ENCODE peak calls at places on chromosomes 7 and 10, in four cellular contexts. V, H, F and K are unnamed samples.

GRCh38 chr7:111558948-111559347 is 3.3 kb downstream of the IMMP2L start:
- DNase-seq in F (no peak), V (no peak), H (no peak), K (no peak)

GRCh38 chr7:66082083-66082482 is 6.5 kb downstream of the ASL start:
- DNase-seq in V (no peak), H (no peak), F (no peak), K (no peak)

GRCh38 chr7:7231005-7231404 is 48.7 kb downstream of the C1GALT1 start:
- DNase-seq in V (no peak), H (no peak), F (no peak), K (no peak)

GRCh38 chr7:117871778-117872538 is 1.3 kb downstream of the CTTNBP2 start:
- DNase-seq in F (peak), H (no peak), V (no peak), K (no peak)

GRCh38 chr10:43846187-43846680 is 197.6 kb upstream of the ZNF32 start:
- DNase-seq in V (peak), H (peak), F (no peak), K (no peak)

GRCh38 chr7:21972397-21972784 is 26.7 kb upstream of the CDCA7L start:
- DNase-seq in V (no peak), F (no peak), H (no peak), K (no peak)

GRCh38 chr7:32221056-32221455 is 150.8 kb upstream of the PDE1C start:
- DNase-seq in H (no peak), F (no peak), V (no peak), K (no peak)

GRCh38 chr7:103824251-103824650 is 165.2 kb downstream of the RELN start:
- DNase-seq in V (no peak), F (no peak), H (no peak), K (peak)

GRCh38 chr7:8823486-8823885 is 390.1 kb downstream of the NXPH1 start:
- DNase-seq in H (no peak), V (peak), F (no peak), K (peak)

GRCh38 chr10:9012312-9012711 is 957.8 kb downstream of the GATA3 start:
- DNase-seq in H (no peak), V (no peak), F (no peak), K (no peak)

GRCh38 chr10:124353091-124353815 is 65.5 kb downstream of the OAT start:
- DNase-seq in H (no peak), V (no peak), F (no peak), K (no peak)

GRCh38 chr10:125009580-125010235 is 67.8 kb downstream of the ZRANB1 start:
- DNase-seq in V (no peak), H (no peak), F (no peak), K (no peak)

GRCh38 chr7:106629521-106629920 is 31.4 kb downstream of the CCDC71L start:
- DNase-seq in H (no peak), F (no peak), V (no peak), K (no peak)

GRCh38 chr10:121260383-121260782 is 337.9 kb downstream of the FGFR2 start:
- DNase-seq in F (no peak), V (no peak), H (no peak), K (no peak)

GRCh38 chr7:125641884-125642283 is 712.3 kb upstream of the POT1 start:
- DNase-seq in H (no peak), F (no peak), V (no peak), K (no peak)

GRCh38 chr10:72753760-72754231 is 61.9 kb downstream of the MCU start:
- DNase-seq in H (no peak), V (peak), F (no peak), K (no peak)

GRCh38 chr10:131553581-131553980 is 242.1 kb upstream of the TCERG1L start:
- DNase-seq in V (no peak), H (no peak), F (no peak), K (no peak)